ENCODE peak calls at places on chromosomes 4 and X, in six cellular contexts. One of them, this sample, is unnamed.
A peak's percentile ranks its signal among the peaks of the same experiment; 100 is the strongest.

GRCh38 chr4:147755567-147756295 is 23.8 kb downstream of the ARHGAP10 start:
- DNase-seq in fibroblast of lung: peak; percentile 84
- DNase-seq in osteoblast: peak; percentile 81
- DNase-seq in psoas muscle: no peak
- DNase-seq in pancreas: no peak
- DNase-seq in OCI-LY7: no peak
- DNase-seq in this sample: no peak

GRCh38 chr4:11650801-11651596 is 222.3 kb upstream of the HS3ST1 start:
- DNase-seq in fibroblast of lung: peak; percentile 58
- DNase-seq in osteoblast: no peak
- DNase-seq in psoas muscle: no peak
- DNase-seq in pancreas: peak; percentile 12
- DNase-seq in OCI-LY7: no peak
- DNase-seq in this sample: no peak

GRCh38 chr4:144649646-144650045 is 3.7 kb downstream of the HHIP start:
- DNase-seq in fibroblast of lung: no peak
- DNase-seq in osteoblast: no peak
- DNase-seq in psoas muscle: no peak
- DNase-seq in pancreas: no peak
- DNase-seq in OCI-LY7: no peak
- DNase-seq in this sample: no peak

GRCh38 chr4:138050601-138051000 is 191.5 kb downstream of the SLC7A11 start:
- DNase-seq in fibroblast of lung: no peak
- DNase-seq in osteoblast: no peak
- DNase-seq in psoas muscle: no peak
- DNase-seq in pancreas: no peak
- DNase-seq in OCI-LY7: no peak
- DNase-seq in this sample: no peak

GRCh38 chrX:1546601-1547275 is 9.8 kb upstream of the P2RY8 start:
- DNase-seq in fibroblast of lung: no peak
- DNase-seq in osteoblast: no peak
- DNase-seq in psoas muscle: no peak
- DNase-seq in pancreas: no peak
- DNase-seq in OCI-LY7: no peak
- DNase-seq in this sample: peak; percentile 15

GRCh38 chr4:102354671-102355454 is 9.6 kb upstream of the SLC39A8 start:
- DNase-seq in fibroblast of lung: no peak
- DNase-seq in osteoblast: no peak
- DNase-seq in psoas muscle: no peak
- DNase-seq in pancreas: no peak
- DNase-seq in OCI-LY7: no peak
- DNase-seq in this sample: no peak

GRCh38 chrX:9677098-9677739 is 88.4 kb downstream of the GPR143 start:
- DNase-seq in fibroblast of lung: peak; percentile 32
- DNase-seq in osteoblast: no peak
- DNase-seq in psoas muscle: no peak
- DNase-seq in pancreas: no peak
- DNase-seq in OCI-LY7: no peak
- DNase-seq in this sample: peak; percentile 70

GRCh38 chr4:86256086-86256485 is 103.8 kb downstream of the MAPK10 start:
- DNase-seq in fibroblast of lung: no peak
- DNase-seq in osteoblast: peak; percentile 76
- DNase-seq in psoas muscle: no peak
- DNase-seq in pancreas: no peak
- DNase-seq in OCI-LY7: no peak
- DNase-seq in this sample: no peak

GRCh38 chrX:2284601-2285000 is 216.2 kb downstream of the DHRSX start:
- DNase-seq in fibroblast of lung: no peak
- DNase-seq in osteoblast: no peak
- DNase-seq in psoas muscle: no peak
- DNase-seq in pancreas: no peak
- DNase-seq in OCI-LY7: no peak
- DNase-seq in this sample: no peak

GRCh38 chrX:120244735-120245498 is 5.7 kb upstream of the ZBTB33 start:
- DNase-seq in fibroblast of lung: peak; percentile 87
- DNase-seq in osteoblast: peak; percentile 81
- DNase-seq in psoas muscle: peak; percentile 71
- DNase-seq in pancreas: peak; percentile 88
- DNase-seq in OCI-LY7: peak; percentile 76
- DNase-seq in this sample: peak; percentile 73

GRCh38 chr4:2536193-2537010 is at the start of gene FAM193A:
- DNase-seq in fibroblast of lung: peak; percentile 99
- DNase-seq in osteoblast: peak; percentile 100
- DNase-seq in psoas muscle: peak; percentile 99
- DNase-seq in pancreas: peak; percentile 99
- DNase-seq in OCI-LY7: peak; percentile 100
- DNase-seq in this sample: peak; percentile 99

GRCh38 chrX:100447563-100448397 is 37.7 kb upstream of the PCDH19 start:
- DNase-seq in fibroblast of lung: peak; percentile 11
- DNase-seq in osteoblast: no peak
- DNase-seq in psoas muscle: peak; percentile 29
- DNase-seq in pancreas: peak; percentile 42
- DNase-seq in OCI-LY7: peak; percentile 20
- DNase-seq in this sample: peak; percentile 25

GRCh38 chr4:89101256-89102161 is 9.8 kb upstream of the TIGD2 start:
- DNase-seq in fibroblast of lung: no peak
- DNase-seq in osteoblast: no peak
- DNase-seq in psoas muscle: no peak
- DNase-seq in pancreas: no peak
- DNase-seq in OCI-LY7: no peak
- DNase-seq in this sample: no peak

GRCh38 chr4:156774422-156774821 is 197.2 kb downstream of the PDGFC start:
- DNase-seq in fibroblast of lung: peak; percentile 93
- DNase-seq in osteoblast: no peak
- DNase-seq in psoas muscle: no peak
- DNase-seq in pancreas: no peak
- DNase-seq in OCI-LY7: no peak
- DNase-seq in this sample: no peak

GRCh38 chr4:47287735-47288134 is 175.8 kb downstream of the COMMD8 start:
- DNase-seq in fibroblast of lung: peak; percentile 77
- DNase-seq in osteoblast: peak; percentile 72
- DNase-seq in psoas muscle: no peak
- DNase-seq in pancreas: no peak
- DNase-seq in OCI-LY7: no peak
- DNase-seq in this sample: no peak

GRCh38 chr4:85489273-85489672 is 14.3 kb downstream of the ARHGAP24 start:
- DNase-seq in fibroblast of lung: peak; percentile 52
- DNase-seq in osteoblast: no peak
- DNase-seq in psoas muscle: no peak
- DNase-seq in pancreas: no peak
- DNase-seq in OCI-LY7: no peak
- DNase-seq in this sample: no peak

GRCh38 chrX:25144043-25144940 is 128.5 kb upstream of the ARX start:
- DNase-seq in fibroblast of lung: peak; percentile 66
- DNase-seq in osteoblast: peak; percentile 66
- DNase-seq in psoas muscle: peak; percentile 42
- DNase-seq in pancreas: peak; percentile 52
- DNase-seq in OCI-LY7: peak; percentile 29
- DNase-seq in this sample: peak; percentile 60

GRCh38 chr4:182179105-182179504 is 64.1 kb upstream of the TENM3 start:
- DNase-seq in fibroblast of lung: peak; percentile 55
- DNase-seq in osteoblast: no peak
- DNase-seq in psoas muscle: no peak
- DNase-seq in pancreas: no peak
- DNase-seq in OCI-LY7: no peak
- DNase-seq in this sample: no peak

GRCh38 chr4:336099-336892 is 1.3 kb upstream of the ZNF141 start:
- DNase-seq in fibroblast of lung: peak; percentile 18
- DNase-seq in osteoblast: peak; percentile 77
- DNase-seq in psoas muscle: peak; percentile 42
- DNase-seq in pancreas: peak; percentile 25
- DNase-seq in OCI-LY7: no peak
- DNase-seq in this sample: peak; percentile 31
- H3K9me3 ChIP-seq in fibroblast of lung: no peaks in the 10 kb centered on the region
- H3K9me3 ChIP-seq in osteoblast: no peaks in the 10 kb centered on the region
- H3K9me3 ChIP-seq in psoas muscle: no peaks in the 10 kb centered on the region
- H3K9me3 ChIP-seq in pancreas: no peaks in the 10 kb centered on the region
- H3K9me3 ChIP-seq in OCI-LY7: peaks cover 21% of the 10 kb centered on the region
- H3K9me3 ChIP-seq in this sample: peaks cover 7% of the 10 kb centered on the region

DNA sequence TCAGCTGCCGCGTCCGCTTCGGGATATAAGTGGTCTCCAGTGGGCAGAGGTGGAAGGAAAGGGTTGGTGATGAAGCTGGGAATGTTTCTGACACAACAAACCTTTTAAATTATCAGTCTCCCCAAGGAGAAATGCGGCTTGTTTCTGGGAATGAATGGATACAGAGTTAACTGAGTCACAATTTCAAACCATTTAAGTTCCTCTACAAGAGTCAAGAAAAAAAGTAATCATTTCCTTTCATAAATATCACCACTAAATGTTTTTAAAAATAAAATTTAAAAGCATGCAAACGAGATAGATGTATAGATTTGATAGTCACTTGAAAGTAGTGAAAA is 1.4 kb downstream of the GASK1B start:
- DNase-seq in fibroblast of lung: no peak
- DNase-seq in osteoblast: peak; percentile 50
- DNase-seq in psoas muscle: no peak
- DNase-seq in pancreas: no peak
- DNase-seq in OCI-LY7: no peak
- DNase-seq in this sample: no peak
- H3K4me3 ChIP-seq in fibroblast of lung: peak overlapping the region; percentile 69
- H3K4me3 ChIP-seq in osteoblast: peak overlapping the region; percentile 63
- H3K4me3 ChIP-seq in psoas muscle: peak overlapping the region; percentile 65
- H3K4me3 ChIP-seq in pancreas: peak overlapping the region; percentile 50
- H3K4me3 ChIP-seq in OCI-LY7: no peak overlapping the region
- H3K4me3 ChIP-seq in this sample: peak overlapping the region; percentile 36

DNA sequence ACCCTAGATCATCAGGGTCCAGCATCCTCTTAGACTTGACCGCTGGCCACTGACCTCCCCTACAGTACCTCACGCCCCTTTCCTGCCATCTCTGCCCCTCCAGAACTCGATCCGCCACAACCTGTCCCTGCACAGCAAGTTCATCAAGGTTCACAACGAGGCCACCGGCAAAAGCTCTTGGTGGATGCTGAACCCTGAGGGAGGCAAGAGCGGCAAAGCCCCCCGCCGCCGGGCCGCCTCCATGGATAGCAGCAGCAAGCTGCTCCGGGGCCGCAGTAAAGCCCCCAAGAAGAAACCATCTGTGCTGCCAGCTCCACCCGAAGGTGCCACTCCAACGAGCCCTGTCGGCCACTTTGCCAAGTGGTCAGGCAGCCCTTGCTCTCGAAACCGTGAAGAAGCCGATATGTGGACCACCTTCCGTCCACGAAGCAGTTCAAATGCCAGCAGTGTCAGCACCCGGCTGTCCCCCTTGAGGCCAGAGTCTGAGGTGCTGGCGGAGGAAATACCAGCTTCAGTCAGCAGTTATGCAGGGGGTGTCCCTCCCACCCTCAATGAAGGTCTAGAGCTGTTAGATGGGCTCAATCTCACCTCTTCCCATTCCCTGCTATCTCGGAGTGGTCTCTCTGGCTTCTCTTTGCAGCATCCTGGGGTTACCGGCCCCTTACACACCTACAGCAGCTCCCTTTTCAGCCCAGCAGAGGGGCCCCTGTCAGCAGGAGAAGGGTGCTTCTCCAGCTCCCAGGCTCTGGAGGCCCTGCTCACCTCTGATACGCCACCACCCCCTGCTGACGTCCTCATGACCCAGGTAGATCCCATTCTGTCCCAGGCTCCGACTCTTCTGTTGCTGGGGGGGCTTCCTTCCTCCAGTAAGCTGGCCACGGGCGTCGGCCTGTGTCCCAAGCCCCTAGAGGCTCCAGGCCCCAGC is 5.2 kb downstream of the FOXO4 start:
- DNase-seq in fibroblast of lung: no peak
- DNase-seq in osteoblast: no peak
- DNase-seq in psoas muscle: no peak
- DNase-seq in pancreas: no peak
- DNase-seq in OCI-LY7: no peak
- DNase-seq in this sample: no peak
- H3K4me1 ChIP-seq in fibroblast of lung: no peaks in the 10 kb centered on the region
- H3K4me1 ChIP-seq in osteoblast: no peaks in the 10 kb centered on the region
- H3K4me1 ChIP-seq in psoas muscle: no peaks in the 10 kb centered on the region
- H3K4me1 ChIP-seq in pancreas: no peaks in the 10 kb centered on the region
- H3K4me1 ChIP-seq in OCI-LY7: peaks cover 37% of the 10 kb centered on the region
- H3K4me1 ChIP-seq in this sample: no peaks in the 10 kb centered on the region

GRCh38 chrX:48713847-48714246 is 17.3 kb downstream of the SUV39H1 start:
- DNase-seq in fibroblast of lung: no peak
- DNase-seq in osteoblast: no peak
- DNase-seq in psoas muscle: no peak
- DNase-seq in pancreas: no peak
- DNase-seq in OCI-LY7: no peak
- DNase-seq in this sample: no peak

GRCh38 chrX:48711929-48712505 is 15.5 kb downstream of the SUV39H1 start:
- DNase-seq in fibroblast of lung: no peak
- DNase-seq in osteoblast: no peak
- DNase-seq in psoas muscle: no peak
- DNase-seq in pancreas: no peak
- DNase-seq in OCI-LY7: no peak
- DNase-seq in this sample: no peak

GRCh38 chrX:48705876-48706275 is 9.3 kb downstream of the SUV39H1 start:
- DNase-seq in fibroblast of lung: no peak
- DNase-seq in osteoblast: no peak
- DNase-seq in psoas muscle: no peak
- DNase-seq in pancreas: no peak
- DNase-seq in OCI-LY7: no peak
- DNase-seq in this sample: no peak

GRCh38 chrX:48711162-48711928 is 14.8 kb downstream of the SUV39H1 start:
- DNase-seq in fibroblast of lung: no peak
- DNase-seq in osteoblast: no peak
- DNase-seq in psoas muscle: no peak
- DNase-seq in pancreas: no peak
- DNase-seq in OCI-LY7: no peak
- DNase-seq in this sample: no peak

DNA sequence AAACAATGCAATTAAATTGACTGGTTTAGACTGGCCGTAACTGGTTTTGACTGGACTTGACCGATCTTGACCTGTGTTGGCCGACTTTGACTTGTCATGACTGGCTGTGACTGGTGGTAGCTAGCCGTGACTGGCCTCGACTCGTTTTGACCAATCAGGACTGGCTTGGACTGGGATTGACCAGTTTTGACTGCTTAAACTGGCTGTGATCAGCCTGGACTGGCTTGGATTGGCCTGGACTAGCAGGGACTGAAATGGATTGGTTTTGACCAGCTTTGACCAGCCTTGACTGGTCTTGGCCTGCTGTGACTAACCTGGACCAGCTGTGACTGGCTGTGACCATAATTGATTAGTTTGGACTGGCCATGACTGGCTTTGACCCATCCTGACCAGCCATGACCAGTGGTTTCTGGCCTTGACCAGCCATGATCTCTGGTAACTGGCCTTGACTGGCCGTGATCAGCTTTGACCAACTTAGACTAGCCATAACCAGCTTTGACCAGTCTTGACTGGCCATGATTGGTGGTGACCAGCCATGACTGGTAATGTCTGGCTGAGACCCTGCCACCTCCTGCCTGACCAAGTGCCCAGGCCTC is 13.1 kb downstream of the SUV39H1 start:
- DNase-seq in fibroblast of lung: no peak
- DNase-seq in osteoblast: no peak
- DNase-seq in psoas muscle: no peak
- DNase-seq in pancreas: no peak
- DNase-seq in OCI-LY7: no peak
- DNase-seq in this sample: no peak
- H3K9me3 ChIP-seq in fibroblast of lung: no peaks in the 10 kb centered on the region
- H3K9me3 ChIP-seq in osteoblast: no peaks in the 10 kb centered on the region
- H3K9me3 ChIP-seq in psoas muscle: no peaks in the 10 kb centered on the region
- H3K9me3 ChIP-seq in pancreas: no peaks in the 10 kb centered on the region
- H3K9me3 ChIP-seq in OCI-LY7: no peaks in the 10 kb centered on the region
- H3K9me3 ChIP-seq in this sample: no peaks in the 10 kb centered on the region

This sample was measured in colonic mucosa.